ENCODE peak calls at places on chromosome 22, in five cellular contexts. B, N, W, Q and D are unnamed samples.

GRCh38 chr22:35594686-35595085 is 22.4 kb downstream of the MB start:
- DNase-seq in Q (no peak), B (no peak), N (no peak), W (no peak), D (no peak)

GRCh38 chr22:23984430-23984829 is 4.5 kb downstream of the GSTT2 start:
- DNase-seq in Q (peak; percentile 48), W (no peak), B (no peak), N (no peak), D (peak; percentile 6)

GRCh38 chr22:29275819-29276565 is 7.9 kb downstream of the EWSR1 start:
- DNase-seq in W (no peak), Q (no peak), N (no peak), B (no peak), D (no peak)

GRCh38 chr22:41197808-41198585 is 7.1 kb upstream of the L3MBTL2 start:
- DNase-seq in N (peak; percentile 56), B (peak; percentile 50), W (no peak), Q (no peak), D (peak; percentile 35)

GRCh38 chr22:23681026-23681809 is 9.6 kb upstream of the RGL4 start:
- DNase-seq in Q (no peak), N (no peak), W (no peak), B (peak; percentile 9), D (no peak)

GRCh38 chr22:37425800-37426531 is 1.3 kb downstream of the ELFN2 start:
- DNase-seq in W (no peak), B (no peak), Q (no peak), N (no peak), D (peak; percentile 16)

GRCh38 chr22:50576070-50576469 is 2.2 kb downstream of the CPT1B start:
- DNase-seq in B (no peak), W (no peak), N (no peak), Q (peak; percentile 52), D (no peak)

GRCh38 chr22:37675930-37676571 is 615 bp downstream of the LGALS1 start:
- DNase-seq in B (no peak), N (peak; percentile 50), W (no peak), Q (no peak), D (no peak)

GRCh38 chr22:27108425-27109114 is 451.2 kb downstream of the MIAT start:
- DNase-seq in B (peak; percentile 39), N (peak; percentile 32), Q (no peak), W (peak; percentile 97), D (no peak)

GRCh38 chr22:23526588-23527315 is 53.3 kb downstream of the IGLL1 start:
- DNase-seq in B (no peak), W (no peak), N (no peak), Q (no peak), D (no peak)

GRCh38 chr22:41870786-41871185 is 37.9 kb downstream of the SREBF2 start:
- DNase-seq in W (no peak), Q (no peak), B (no peak), N (no peak), D (no peak)

GRCh38 chr22:48145738-48146137 is 1383.3 kb downstream of the TBC1D22A start:
- DNase-seq in W (no peak), B (no peak), N (no peak), Q (no peak), D (no peak)

GRCh38 chr22:24067587-24068376 is 56.7 kb downstream of the CABIN1 start:
- DNase-seq in Q (no peak), B (peak; percentile 50), N (peak; percentile 53), W (no peak), D (no peak)

GRCh38 chr22:19086944-19087343 is 35.3 kb downstream of the DGCR2 start:
- DNase-seq in W (no peak), B (no peak), N (no peak), Q (no peak), D (no peak)

GRCh38 chr22:43109921-43110443 is 568 bp upstream of the BIK start:
- DNase-seq in W (no peak), Q (no peak), B (no peak), N (no peak), D (no peak)

GRCh38 chr22:45210577-45211431 is 29.9 kb downstream of the KIAA0930 start:
- DNase-seq in B (no peak), W (no peak), Q (no peak), N (no peak), D (no peak)

DNA sequence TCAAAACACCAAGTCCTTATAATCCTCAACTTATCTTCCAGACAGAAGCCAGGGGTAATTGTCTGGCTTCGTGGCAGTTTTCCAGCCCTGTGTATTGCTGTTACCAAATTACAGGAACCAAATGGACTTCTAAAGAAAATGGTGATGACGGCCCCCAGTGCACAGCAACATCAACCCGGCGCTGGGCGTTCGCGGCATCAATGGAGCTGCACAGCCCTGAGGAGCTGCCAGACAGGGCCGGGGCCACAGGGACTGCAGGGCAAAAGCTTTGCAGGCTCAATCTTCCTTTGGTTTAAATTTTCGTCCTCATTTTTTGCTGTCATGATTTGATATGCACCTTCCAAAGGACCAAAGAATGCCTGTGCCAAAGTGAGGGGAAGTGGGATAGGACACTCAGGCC is 292.5 kb downstream of the BRD1 start:
- DNase-seq in Q (no peak), W (no peak), N (no peak), B (no peak), D (no peak)
- H3K4me3 ChIP-seq in Q (no peak overlapping the region), W (no peak overlapping the region), N (no peak overlapping the region), B (no peak overlapping the region), D (no peak overlapping the region)

GRCh38 chr22:30312053-30312452 is 14.7 kb downstream of the TBC1D10A start:
- DNase-seq in W (no peak), B (no peak), N (no peak), Q (peak; percentile 51), D (no peak)

GRCh38 chr22:30308518-30309230 is 18.1 kb downstream of the TBC1D10A start:
- DNase-seq in Q (no peak), B (no peak), W (no peak), N (peak; percentile 63), D (no peak)

GRCh38 chr22:30313527-30314385 is 13.0 kb downstream of the TBC1D10A start:
- DNase-seq in Q (no peak), B (no peak), W (no peak), N (no peak), D (no peak)

GRCh38 chr22:30309981-30310672 is 16.6 kb downstream of the TBC1D10A start:
- DNase-seq in Q (no peak), W (no peak), N (peak; percentile 74), B (peak; percentile 77), D (peak; percentile 81)

GRCh38 chr22:30310881-30311771 is 15.6 kb downstream of the TBC1D10A start:
- DNase-seq in N (peak; percentile 80), Q (no peak), W (peak; percentile 93), B (peak; percentile 92), D (no peak)
- TF ChIP-seq POLR2AphosphoS5 in N (peak; percentile 70), Q (no peak), W (peak; percentile 84), B (peak; percentile 81), D (no peak)

GRCh38 chr22:20550057-20550817 is 42.8 kb downstream of the MED15 start:
- DNase-seq in N (no peak), W (no peak), B (no peak), Q (no peak), D (no peak)
- H3K4me3 ChIP-seq in N (no peak overlapping the region), W (peak overlapping the region; percentile 14), B (no peak overlapping the region), Q (no peak overlapping the region), D (no peak overlapping the region)

GRCh38 chr22:46469701-46470100 is 67.7 kb downstream of the CELSR1 start:
- DNase-seq in B (peak; percentile 67), Q (no peak), N (no peak), W (no peak), D (no peak)
- TF ChIP-seq POLR2AphosphoS5 in B (no peak), Q (no peak), N (no peak), W (no peak), D (no peak)

GRCh38 chr22:44181912-44182590 is 1.3 kb downstream of the PARVG start:
- DNase-seq in Q (no peak), B (no peak), N (no peak), W (no peak), D (no peak)
- H3K4me3 ChIP-seq in Q (no peak overlapping the region), B (peak overlapping the region; percentile 42), N (peak overlapping the region; percentile 25), W (peak overlapping the region; percentile 49), D (peak overlapping the region; percentile 74)

DNA sequence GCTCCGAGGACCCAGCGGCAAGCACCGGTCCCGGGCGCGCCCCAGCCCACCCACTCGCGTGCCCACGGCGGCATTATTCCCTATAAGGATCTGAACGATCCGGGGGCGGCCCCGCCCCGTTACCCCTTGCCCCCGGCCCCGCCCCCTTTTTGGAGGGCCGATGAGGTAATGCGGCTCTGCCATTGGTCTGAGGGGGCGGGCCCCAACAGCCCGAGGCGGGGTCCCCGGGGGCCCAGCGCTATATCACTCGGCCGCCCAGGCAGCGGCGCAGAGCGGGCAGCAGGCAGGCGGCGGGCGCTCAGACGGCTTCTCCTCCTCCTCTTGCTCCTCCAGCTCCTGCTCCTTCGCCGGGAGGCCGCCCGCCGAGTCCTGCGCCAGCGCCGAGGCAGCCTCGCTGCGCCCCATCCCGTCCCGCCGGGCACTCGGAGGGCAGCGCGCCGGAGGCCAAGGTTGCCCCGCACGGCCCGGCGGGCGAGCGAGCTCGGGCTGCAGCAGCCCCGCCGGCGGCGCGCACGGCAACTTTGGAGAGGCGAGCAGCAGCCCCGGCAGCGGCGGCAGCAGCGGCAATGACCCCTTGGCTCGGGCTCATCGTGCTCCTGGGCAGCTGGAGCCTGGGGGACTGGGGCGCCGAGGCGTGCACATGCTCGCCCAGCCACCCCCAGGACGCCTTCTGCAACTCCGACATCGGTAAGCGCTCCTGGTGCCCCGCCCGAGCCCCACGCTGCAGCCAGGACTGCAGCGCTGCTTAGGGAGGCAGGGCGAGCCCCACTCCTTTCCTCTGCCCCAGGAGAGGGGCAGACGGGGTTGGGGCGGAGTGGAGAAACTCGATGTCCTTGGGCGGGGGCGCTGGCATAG is at the start of gene TIMP3:
- DNase-seq in W (peak; percentile 96), Q (no peak), N (peak; percentile 74), B (peak; percentile 63), D (no peak)
- TF ChIP-seq POLR2AphosphoS5 in W (peak; percentile 97), Q (no peak), N (peak; percentile 97), B (peak; percentile 98), D (no peak)

GRCh38 chr22:31127181-31127772 is 4.5 kb downstream of the INPP5J start:
- DNase-seq in B (no peak), Q (no peak), N (no peak), W (no peak), D (peak; percentile 13)

GRCh38 chr22:31124811-31125465 is 2.2 kb downstream of the INPP5J start:
- DNase-seq in Q (no peak), W (no peak), N (no peak), B (no peak), D (no peak)

GRCh38 chr22:31126869-31127175 is 4.1 kb downstream of the INPP5J start:
- DNase-seq in N (no peak), Q (no peak), W (no peak), B (no peak), D (no peak)

GRCh38 chr22:31125521-31126117 is 2.9 kb downstream of the INPP5J start:
- DNase-seq in Q (no peak), N (no peak), B (no peak), W (no peak), D (no peak)

DNA sequence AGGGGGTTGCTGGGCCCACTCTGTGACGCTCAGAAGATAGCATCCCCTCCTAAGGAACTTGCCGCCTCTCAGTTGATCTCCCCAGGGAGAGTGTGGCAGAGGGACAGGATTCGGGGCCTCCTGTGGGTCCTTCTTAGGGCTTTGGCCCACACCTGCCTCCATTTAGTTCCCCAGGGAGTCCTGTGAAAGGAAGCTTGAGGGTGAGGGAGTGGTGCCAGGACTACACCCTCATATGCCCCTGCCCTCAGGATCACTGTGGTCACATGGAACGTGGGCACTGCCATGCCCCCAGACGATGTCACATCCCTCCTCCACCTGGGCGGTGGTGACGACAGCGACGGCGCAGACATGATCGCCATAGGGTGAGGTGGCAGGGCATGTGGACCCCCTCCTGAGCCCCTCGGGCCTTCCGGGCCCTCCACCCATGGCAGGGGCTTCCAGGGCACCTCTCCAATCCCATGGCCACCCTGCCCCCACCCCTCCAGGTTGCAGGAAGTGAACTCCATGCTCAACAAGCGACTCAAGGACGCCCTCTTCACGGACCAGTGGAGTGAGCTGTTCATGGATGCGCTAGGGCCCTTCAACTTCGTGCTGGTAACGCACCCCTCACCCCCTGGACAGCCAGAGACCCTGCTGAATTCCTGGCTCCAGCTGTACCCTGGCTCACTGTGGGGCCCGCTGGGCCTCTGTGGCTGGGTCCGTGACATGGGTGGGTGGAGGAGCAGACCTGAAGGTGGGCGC is 3.5 kb downstream of the INPP5J start:
- DNase-seq in N (no peak), Q (no peak), B (no peak), W (no peak), D (no peak)
- H3K4me3 ChIP-seq in N (no peak overlapping the region), Q (no peak overlapping the region), B (no peak overlapping the region), W (no peak overlapping the region), D (no peak overlapping the region)